ENCODE peak calls at places on chromosome 5, in eight cellular contexts. L, C, S, A, U, Z, B and N are unnamed samples.

GRCh38 chr5:1068204-1068894 is 43.5 kb downstream of the SLC12A7 start:
- DNase-seq in L (no peak), C (no peak), S (no peak), A (no peak), U (no peak), Z (no peak), B (no peak), N (no peak)

GRCh38 chr5:139955616-139956283 is 87.3 kb downstream of the NRG2 start:
- DNase-seq in L (no peak), C (no peak), S (no peak), A (no peak), U (no peak), Z (no peak), B (peak), N (no peak)

GRCh38 chr5:141747152-141747640 is 65.2 kb upstream of the ARAP3 start:
- DNase-seq in L (no peak), C (peak), S (peak), A (no peak), U (peak), Z (no peak), B (peak), N (peak)

GRCh38 chr5:167573274-167574127 is 717.9 kb upstream of the WWC1 start:
- DNase-seq in L (no peak), C (no peak), S (peak), A (no peak), U (no peak), Z (no peak), B (peak), N (no peak)

GRCh38 chr5:177367323-177367848 is 9.7 kb downstream of the RGS14 start:
- DNase-seq in L (no peak), C (no peak), S (no peak), A (no peak), U (no peak), Z (no peak), B (no peak), N (no peak)

GRCh38 chr5:138482645-138483044 is 17.4 kb downstream of the EGR1 start:
- DNase-seq in L (no peak), C (no peak), S (no peak), A (no peak), U (no peak), Z (no peak), B (no peak), N (no peak)

GRCh38 chr5:87400305-87400899 is 12.3 kb downstream of the CCNH start:
- DNase-seq in L (peak), C (peak), S (peak), A (no peak), U (no peak), Z (no peak), B (no peak), N (peak)

GRCh38 chr5:103908327-103909099 is 345.9 kb upstream of the NUDT12 start:
- DNase-seq in L (no peak), C (no peak), S (no peak), A (no peak), U (no peak), Z (no peak), B (no peak), N (no peak)

GRCh38 chr5:170633235-170634041 is 129.6 kb downstream of the KCNIP1 start:
- DNase-seq in L (peak), C (peak), S (peak), A (peak), U (no peak), Z (no peak), B (peak), N (peak)

GRCh38 chr5:57841671-57842375 is 359.2 kb upstream of the ACTBL2 start:
- DNase-seq in L (no peak), C (peak), S (peak), A (peak), U (no peak), Z (no peak), B (no peak), N (peak)

GRCh38 chr5:60533789-60534188 is 166.2 kb downstream of the DEPDC1B start:
- DNase-seq in L (no peak), C (no peak), S (no peak), A (no peak), U (no peak), Z (no peak), B (no peak), N (no peak)

GRCh38 chr5:18465833-18466681 is 831.8 kb downstream of the TAF11L14 start:
- DNase-seq in L (peak), C (peak), S (peak), A (peak), U (peak), Z (no peak), B (peak), N (peak)

GRCh38 chr5:143447983-143448382 is 44.5 kb upstream of the NR3C1 start:
- DNase-seq in L (no peak), C (no peak), S (no peak), A (no peak), U (no peak), Z (no peak), B (no peak), N (no peak)

GRCh38 chr5:127417534-127417933 is 99.9 kb upstream of the PRRC1 start:
- DNase-seq in L (no peak), C (no peak), S (no peak), A (no peak), U (no peak), Z (no peak), B (no peak), N (no peak)

GRCh38 chr5:121890297-121890858 is 38.7 kb downstream of the FTMT start:
- DNase-seq in L (no peak), C (no peak), S (no peak), A (no peak), U (no peak), Z (no peak), B (no peak), N (no peak)

GRCh38 chr5:68727931-68728330 is 365.9 kb upstream of the SLC30A5 start:
- DNase-seq in L (no peak), C (no peak), S (no peak), A (no peak), U (no peak), Z (no peak), B (no peak), N (no peak)

GRCh38 chr5:142716963-142717362 is 31.1 kb upstream of the FGF1 start:
- DNase-seq in L (peak), C (peak), S (peak), A (no peak), U (peak), Z (no peak), B (peak), N (peak)

GRCh38 chr5:142734904-142735190 is 35.3 kb upstream of the ARHGAP26 start:
- DNase-seq in L (no peak), C (no peak), S (no peak), A (no peak), U (no peak), Z (no peak), B (no peak), N (no peak)

GRCh38 chr5:180649297-180650039 is at the start of gene FLT4:
- DNase-seq in L (no peak), C (no peak), S (no peak), A (no peak), U (no peak), Z (no peak), B (no peak), N (peak)

GRCh38 chr5:177023247-177023703 is 779 bp downstream of the ZNF346 start:
- DNase-seq in L (no peak), C (no peak), S (peak), A (no peak), U (no peak), Z (no peak), B (no peak), N (peak)

GRCh38 chr5:160521392-160521663 is 99.7 kb downstream of the PTTG1 start:
- DNase-seq in L (no peak), C (no peak), S (no peak), A (no peak), U (no peak), Z (no peak), B (no peak), N (no peak)

GRCh38 chr5:172801184-172801671 is 30.2 kb upstream of the DUSP1 start:
- DNase-seq in L (no peak), C (peak), S (peak), A (peak), U (no peak), Z (no peak), B (no peak), N (no peak)

GRCh38 chr5:111075520-111075919 is 4.0 kb downstream of the TSLP start:
- DNase-seq in L (no peak), C (peak), S (peak), A (no peak), U (no peak), Z (no peak), B (no peak), N (no peak)

GRCh38 chr5:57598756-57599155 is 116.1 kb upstream of the ACTBL2 start:
- DNase-seq in L (no peak), C (peak), S (peak), A (no peak), U (no peak), Z (no peak), B (no peak), N (peak)

GRCh38 chr5:101424530-101425175 is 521.6 kb upstream of the ST8SIA4 start:
- DNase-seq in L (no peak), C (peak), S (peak), A (no peak), U (no peak), Z (no peak), B (no peak), N (no peak)

GRCh38 chr5:139808481-139809330 is 13.1 kb downstream of the PSD2 start:
- DNase-seq in L (peak), C (peak), S (peak), A (no peak), U (no peak), Z (no peak), B (no peak), N (peak)